ENCODE peak calls at places on chromosome 14, in ten cellular contexts. L, B, H, V, W, D, J, Q, O and T are unnamed samples.
A peak's percentile ranks its signal among the peaks of the same experiment; 100 is the strongest.

GRCh38 chr14:35929171-35929570 is 103.0 kb downstream of the BRMS1L start:
- DNase-seq in V (no peak), H (no peak), Q (no peak), B (no peak), J (no peak), O (no peak), L (no peak), D (no peak), W (no peak), T (no peak)

GRCh38 chr14:22002860-22003284 is 329.3 kb upstream of the OR4E1 start:
- DNase-seq in L (no peak), J (no peak), D (peak; percentile 56), B (no peak), O (no peak), V (no peak), W (no peak), Q (no peak), H (peak; percentile 16), T (peak; percentile 13)

GRCh38 chr14:50452979-50453705 is 56.5 kb upstream of the CDKL1 start:
- DNase-seq in B (no peak), Q (peak; percentile 81), L (no peak), O (peak; percentile 91), W (no peak), V (no peak), J (no peak), H (no peak), D (no peak), T (no peak)

GRCh38 chr14:92559486-92559885 is 45.9 kb downstream of the RIN3 start:
- DNase-seq in W (no peak), V (no peak), J (no peak), Q (no peak), O (no peak), L (no peak), H (no peak), B (no peak), D (no peak), T (no peak)

GRCh38 chr14:97602438-97603117 is 805.4 kb downstream of the VRK1 start:
- DNase-seq in B (no peak), O (no peak), D (no peak), Q (no peak), J (no peak), W (no peak), L (peak; percentile 69), H (no peak), V (peak; percentile 3), T (peak; percentile 68)

GRCh38 chr14:98233656-98234055 is 1038.3 kb downstream of the BCL11B start:
- DNase-seq in D (no peak), V (no peak), B (no peak), O (no peak), H (no peak), W (no peak), Q (no peak), L (no peak), J (no peak), T (no peak)

GRCh38 chr14:68966872-68967301 is 12.2 kb downstream of the ACTN1 start:
- DNase-seq in D (no peak), J (no peak), L (no peak), O (no peak), Q (peak; percentile 4), V (peak; percentile 40), H (no peak), B (no peak), W (peak; percentile 81), T (no peak)

GRCh38 chr14:38850664-38851063 is 252.4 kb downstream of the SEC23A start:
- DNase-seq in W (no peak), D (no peak), L (no peak), O (no peak), H (no peak), V (no peak), Q (no peak), J (no peak), B (no peak), T (no peak)

GRCh38 chr14:78135450-78135891 is 34.7 kb upstream of the NRXN3 start:
- DNase-seq in H (no peak), W (no peak), J (no peak), O (no peak), D (peak; percentile 87), L (no peak), V (no peak), B (no peak), Q (peak; percentile 40), T (no peak)

GRCh38 chr14:21902561-21903199 is 229.1 kb upstream of the OR4E1 start:
- DNase-seq in Q (no peak), V (no peak), O (no peak), D (peak; percentile 17), B (no peak), H (no peak), J (no peak), L (no peak), W (no peak), T (peak; percentile 18)

GRCh38 chr14:99158150-99158549 is 113.8 kb downstream of the BCL11B start:
- DNase-seq in W (no peak), H (no peak), B (no peak), V (no peak), J (no peak), D (peak; percentile 6), Q (no peak), O (no peak), L (no peak), T (no peak)

GRCh38 chr14:48792376-48793024 is 793.7 kb downstream of the RPS29 start:
- DNase-seq in H (no peak), W (no peak), L (no peak), J (no peak), V (no peak), B (no peak), O (no peak), Q (no peak), D (no peak), T (no peak)

GRCh38 chr14:31283568-31284252 is 76.1 kb upstream of the HECTD1 start:
- DNase-seq in W (no peak), H (no peak), B (no peak), L (no peak), D (no peak), V (no peak), J (no peak), O (no peak), Q (no peak), T (peak; percentile 36)

GRCh38 chr14:55071051-55071450 is 19.6 kb downstream of the MAPK1IP1L start:
- DNase-seq in Q (no peak), V (no peak), H (no peak), O (no peak), D (no peak), B (no peak), L (no peak), J (no peak), W (no peak), T (no peak)

GRCh38 chr14:33592298-33592697 is 358.6 kb downstream of the EGLN3 start:
- DNase-seq in O (peak; percentile 59), D (no peak), B (no peak), L (no peak), Q (peak; percentile 36), V (no peak), J (no peak), W (no peak), H (no peak), T (no peak)

GRCh38 chr14:88168498-88169165 is 154.4 kb downstream of the KCNK10 start:
- DNase-seq in V (peak; percentile 21), W (peak; percentile 57), B (no peak), L (no peak), H (no peak), Q (peak; percentile 15), J (no peak), D (peak; percentile 55), O (peak; percentile 61), T (peak; percentile 67)

GRCh38 chr14:34732802-34733201 is 18.4 kb upstream of the CFL2 start:
- DNase-seq in L (no peak), W (no peak), V (no peak), D (no peak), Q (no peak), J (no peak), H (no peak), O (no peak), B (no peak), T (no peak)

GRCh38 chr14:64745511-64746041 is 41.4 kb downstream of the PLEKHG3 start:
- DNase-seq in Q (peak; percentile 32), L (no peak), H (no peak), V (no peak), D (no peak), O (peak; percentile 8), J (no peak), B (no peak), W (no peak), T (no peak)
- TF ChIP-seq CTCF in Q (peak; percentile 28), L (no peak), H (no peak), V (peak; percentile 18), D (peak; percentile 10), O (no peak), J (peak; percentile 14), B (no peak), W (no peak), T (no peak)

DNA sequence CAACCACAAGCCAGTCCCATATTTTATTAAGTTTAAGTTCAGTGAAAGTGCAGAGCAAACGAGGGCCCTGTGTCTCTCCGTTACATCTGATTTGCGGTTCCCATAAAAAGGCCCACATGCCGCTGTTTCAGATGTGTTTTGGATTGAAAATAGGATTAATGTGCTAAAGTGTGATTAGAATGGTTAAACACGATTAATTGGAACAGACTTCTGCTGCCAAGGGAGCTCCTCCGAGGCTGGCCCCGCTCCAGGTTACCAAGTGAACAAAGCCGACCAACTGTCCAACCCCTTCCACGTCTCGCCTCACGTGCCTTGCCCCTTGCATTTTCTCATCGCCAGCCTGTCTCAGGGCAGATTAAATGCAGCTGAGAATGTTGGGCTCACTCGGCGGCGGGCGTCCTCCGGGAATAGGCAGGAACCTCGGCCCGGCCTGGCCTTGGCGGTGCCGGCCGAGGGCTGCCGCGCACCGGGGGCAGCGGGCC is 166.5 kb upstream of the GSC start:
- DNase-seq in J (peak; percentile 35), W (peak; percentile 85), Q (peak; percentile 17), L (peak; percentile 70), H (no peak), V (peak; percentile 60), D (no peak), O (peak; percentile 12), B (peak; percentile 32), T (no peak)
- H3K4me3 ChIP-seq in J (peak overlapping the region; percentile 2), W (no peak overlapping the region), Q (no peak overlapping the region), L (no peak overlapping the region), H (no peak overlapping the region), V (peak overlapping the region; percentile 38), D (no peak overlapping the region), O (no peak overlapping the region), B (no peak overlapping the region), T (no peak overlapping the region)

DNA sequence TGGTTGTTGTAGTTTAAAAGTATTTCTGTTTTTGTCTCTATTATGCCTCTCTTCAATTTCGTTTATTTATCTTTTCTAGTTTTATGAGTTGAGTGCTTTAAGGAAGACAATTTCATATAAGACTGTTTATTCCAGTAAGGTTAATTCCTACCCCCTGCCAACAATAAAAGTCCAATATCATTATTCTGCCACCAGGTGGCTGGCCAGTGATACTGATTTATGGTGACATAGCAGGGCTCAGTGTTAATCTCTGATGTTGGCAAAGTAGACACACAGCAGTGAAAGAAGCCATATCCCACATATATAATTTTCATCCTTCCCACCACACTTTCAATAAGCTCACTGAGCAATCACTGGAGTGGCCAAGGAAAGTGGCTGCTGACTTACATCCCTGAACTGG is 69.0 kb upstream of the BMP4 start:
- DNase-seq in L (no peak), B (no peak), D (peak; percentile 41), H (peak; percentile 43), W (peak; percentile 6), V (peak; percentile 3), J (no peak), O (peak; percentile 62), Q (peak; percentile 31), T (peak; percentile 36)
- TF ChIP-seq CTCF in L (no peak), B (no peak), D (peak; percentile 42), H (peak; percentile 55), W (peak; percentile 51), V (peak; percentile 37), J (no peak), O (peak; percentile 60), Q (peak; percentile 43), T (no peak)

GRCh38 chr14:100679707-100680438 is 46.8 kb upstream of the DLK1 start:
- DNase-seq in D (no peak), H (no peak), L (no peak), Q (peak; percentile 91), V (peak; percentile 64), J (peak; percentile 33), W (no peak), O (peak; percentile 37), B (no peak), T (no peak)
- H3K4me3 ChIP-seq in D (no peak overlapping the region), H (no peak overlapping the region), L (no peak overlapping the region), Q (no peak overlapping the region), V (no peak overlapping the region), J (no peak overlapping the region), W (no peak overlapping the region), O (no peak overlapping the region), B (no peak overlapping the region), T (no peak overlapping the region)